ENCODE peak calls at places on chromosomes 2 and 18, in eight cellular contexts. K, Z, T, U, V, L, H and F are unnamed samples.

GRCh38 chr18:23842305-23842704 is 153.1 kb downstream of the LAMA3 start:
- DNase-seq in Z (no peak), L (no peak), V (no peak), T (no peak), U (no peak), H (no peak), K (no peak), F (no peak)

GRCh38 chr2:128467321-128467901 is 148.7 kb upstream of the HS6ST1 start:
- DNase-seq in U (no peak), Z (no peak), T (no peak), K (no peak), V (no peak), H (no peak), L (no peak), F (no peak)

GRCh38 chr18:46171331-46171730 is 67.1 kb downstream of the HAUS1 start:
- DNase-seq in L (no peak), K (no peak), V (no peak), T (no peak), H (no peak), Z (no peak), U (no peak), F (no peak)

GRCh38 chr2:10141736-10142639 is 19.4 kb downstream of the RRM2 start:
- DNase-seq in U (peak; percentile 13), Z (no peak), V (no peak), K (peak; percentile 50), T (peak; percentile 82), H (no peak), L (no peak), F (peak; percentile 51)

GRCh38 chr2:10449838-10450691 is 1.9 kb upstream of the ODC1 start:
- DNase-seq in T (no peak), H (no peak), V (no peak), Z (peak; percentile 13), L (no peak), K (no peak), U (peak; percentile 72), F (no peak)

GRCh38 chr2:18719978-18720775 is 130.8 kb upstream of the NT5C1B start:
- DNase-seq in K (no peak), H (peak; percentile 73), V (no peak), T (no peak), Z (peak; percentile 75), U (peak; percentile 73), L (peak; percentile 58), F (no peak)

GRCh38 chr2:111667001-111667400 is 217.0 kb downstream of the ANAPC1 start:
- DNase-seq in Z (no peak), T (no peak), L (no peak), K (no peak), U (no peak), V (no peak), H (no peak), F (no peak)

GRCh38 chr2:85266424-85267041 is 61.3 kb downstream of the TGOLN2 start:
- DNase-seq in H (peak; percentile 65), V (peak; percentile 14), K (peak; percentile 80), L (peak; percentile 56), T (peak; percentile 91), U (peak; percentile 54), Z (peak; percentile 60), F (peak; percentile 73)

GRCh38 chr2:37838541-37839167 is 86.4 kb upstream of the RMDN2 start:
- DNase-seq in T (no peak), U (no peak), K (no peak), L (no peak), V (no peak), H (no peak), Z (no peak), F (no peak)

GRCh38 chr2:240553956-240554480 is 3.8 kb downstream of the ANKMY1 start:
- DNase-seq in T (no peak), Z (no peak), L (no peak), H (no peak), K (no peak), V (no peak), U (no peak), F (no peak)

GRCh38 chr2:27989149-27989548 is 98.6 kb downstream of the BABAM2 start:
- DNase-seq in U (no peak), T (no peak), Z (no peak), V (no peak), L (no peak), H (no peak), K (no peak), F (no peak)

GRCh38 chr2:179809606-179810005 is 51.8 kb downstream of the ZNF385B start:
- DNase-seq in L (no peak), V (no peak), H (no peak), U (no peak), K (no peak), Z (no peak), T (no peak), F (no peak)

GRCh38 chr2:220619525-220620267 is 952.4 kb downstream of the EPHA4 start:
- DNase-seq in U (peak; percentile 54), Z (peak; percentile 20), L (peak; percentile 47), H (no peak), V (no peak), T (no peak), K (no peak), F (no peak)

GRCh38 chr18:70289351-70290330 is 796 bp downstream of the SOCS6 start:
- DNase-seq in Z (peak; percentile 50), L (peak; percentile 31), V (no peak), K (no peak), H (no peak), T (peak; percentile 85), U (peak; percentile 27), F (peak; percentile 63)

GRCh38 chr2:2586068-2586776 is 255.1 kb upstream of the MYT1L start:
- DNase-seq in U (no peak), H (no peak), Z (no peak), V (no peak), T (no peak), K (no peak), L (no peak), F (no peak)

GRCh38 chr2:237774811-237775553 is 23.6 kb upstream of the RBM44 start:
- DNase-seq in H (peak; percentile 58), T (no peak), U (peak; percentile 43), K (peak; percentile 54), L (peak; percentile 50), Z (peak; percentile 53), V (peak; percentile 4), F (peak; percentile 70)

GRCh38 chr2:235002198-235003095 is 50.6 kb downstream of the SH3BP4 start:
- DNase-seq in V (no peak), H (no peak), K (no peak), Z (peak; percentile 89), L (peak; percentile 58), T (no peak), U (peak; percentile 88), F (peak; percentile 12)

GRCh38 chr18:41761329-41762028 is 193.6 kb upstream of the PIK3C3 start:
- DNase-seq in H (peak; percentile 53), T (no peak), K (no peak), L (peak; percentile 84), V (no peak), Z (peak; percentile 93), U (peak; percentile 93), F (peak; percentile 23)